ENCODE peak calls at places on chromosomes 3 and 15, in nine cellular contexts. Q is colonic mucosa; R is transverse colon; J is CD8-positive, alpha-beta memory T cell; N is HepG2; K is tibial artery; Z is heart left ventricle; T is ovary; Y is heart right ventricle. G is an unnamed sample.

GRCh38 chr15:40650479-40650878 is 44.5 kb upstream of the RAD51 start:
- DNase-seq in Q (no peak), R (no peak), J (no peak), N (peak; percentile 10), K (no peak), Z (no peak), T (no peak), Y (no peak), G (no peak)

GRCh38 chr3:62135731-62136130 is 237.6 kb downstream of the FEZF2 start:
- DNase-seq in Q (no peak), R (no peak), J (no peak), N (no peak), K (no peak), Z (no peak), T (no peak), Y (no peak), G (no peak)

GRCh38 chr3:9311265-9311664 is 51.6 kb upstream of the THUMPD3 start:
- DNase-seq in Q (no peak), R (no peak), J (no peak), N (no peak), K (no peak), Z (no peak), T (no peak), Y (no peak), G (no peak)

GRCh38 chr15:69578792-69579587 is 126.4 kb downstream of the RPLP1 start:
- DNase-seq in Q (peak; percentile 91), R (peak; percentile 87), J (no peak), N (no peak), K (peak; percentile 63), Z (no peak), T (no peak), Y (no peak), G (peak; percentile 69)

GRCh38 chr3:50352762-50353161 is 2.1 kb downstream of the CYB561D2 start:
- DNase-seq in Q (no peak), R (no peak), J (no peak), N (no peak), K (no peak), Z (no peak), T (no peak), Y (no peak), G (no peak)

GRCh38 chr3:56980798-56981390 is 79.6 kb upstream of the SPATA12 start:
- DNase-seq in Q (no peak), R (no peak), J (no peak), N (no peak), K (peak; percentile 84), Z (peak; percentile 35), T (peak; percentile 68), Y (peak; percentile 29), G (peak; percentile 73)

GRCh38 chr15:79828447-79828846 is 68.4 kb downstream of the MTHFS start:
- DNase-seq in Q (no peak), R (no peak), J (no peak), N (no peak), K (no peak), Z (no peak), T (no peak), Y (no peak), G (no peak)

GRCh38 chr3:113211370-113212154 is at the start of gene BOC:
- DNase-seq in Q (peak; percentile 20), R (no peak), J (no peak), N (no peak), K (no peak), Z (peak; percentile 41), T (peak; percentile 66), Y (peak; percentile 46), G (peak; percentile 44)

GRCh38 chr3:46694520-46694919 is 1.0 kb upstream of the ALS2CL start:
- DNase-seq in Q (no peak), R (no peak), J (no peak), N (no peak), K (no peak), Z (no peak), T (no peak), Y (no peak), G (no peak)

GRCh38 chr3:46693897-46694235 is 387 bp upstream of the ALS2CL start:
- DNase-seq in Q (no peak), R (peak; percentile 33), J (no peak), N (no peak), K (peak; percentile 33), Z (no peak), T (no peak), Y (no peak), G (no peak)

GRCh38 chr3:46695962-46696922 is 2.8 kb upstream of the ALS2CL start:
- DNase-seq in Q (no peak), R (no peak), J (no peak), N (no peak), K (peak; percentile 57), Z (peak; percentile 85), T (peak; percentile 47), Y (peak; percentile 78), G (peak; percentile 60)

GRCh38 chr3:46693038-46693896 is at the start of gene ALS2CL:
- DNase-seq in Q (peak; percentile 75), R (peak; percentile 81), J (peak; percentile 82), N (no peak), K (peak; percentile 47), Z (peak; percentile 72), T (peak; percentile 58), Y (peak; percentile 64), G (peak; percentile 71)

GRCh38 chr3:46695177-46695961 is 1.9 kb upstream of the ALS2CL start:
- DNase-seq in Q (peak; percentile 42), R (peak; percentile 35), J (no peak), N (no peak), K (peak; percentile 80), Z (peak; percentile 79), T (peak; percentile 46), Y (peak; percentile 77), G (peak; percentile 88)
- H3K4me3 ChIP-seq in Q (no peak overlapping the region), R (no peak overlapping the region), J (peak overlapping the region; percentile 3), N (no peak overlapping the region), K (no peak overlapping the region), Z (no peak overlapping the region), T (no peak overlapping the region), Y (no peak overlapping the region), G (no peak overlapping the region)

GRCh38 chr3:129561619-129562248 is 18.8 kb downstream of the H1-8 start:
- DNase-seq in Q (no peak), R (no peak), J (no peak), N (no peak), K (no peak), Z (no peak), T (no peak), Y (no peak), G (no peak)

GRCh38 chr3:129558772-129559564 is 16.0 kb downstream of the H1-8 start:
- DNase-seq in Q (no peak), R (no peak), J (no peak), N (peak; percentile 74), K (no peak), Z (no peak), T (no peak), Y (no peak), G (peak; percentile 71)

GRCh38 chr3:129559565-129560079 is 16.6 kb downstream of the H1-8 start:
- DNase-seq in Q (no peak), R (no peak), J (no peak), N (no peak), K (no peak), Z (no peak), T (no peak), Y (no peak), G (peak; percentile 26)

GRCh38 chr3:129560931-129561594 is 18.1 kb downstream of the H1-8 start:
- DNase-seq in Q (peak; percentile 65), R (peak; percentile 57), J (no peak), N (no peak), K (peak; percentile 88), Z (peak; percentile 88), T (peak; percentile 91), Y (peak; percentile 86), G (peak; percentile 97)

DNA sequence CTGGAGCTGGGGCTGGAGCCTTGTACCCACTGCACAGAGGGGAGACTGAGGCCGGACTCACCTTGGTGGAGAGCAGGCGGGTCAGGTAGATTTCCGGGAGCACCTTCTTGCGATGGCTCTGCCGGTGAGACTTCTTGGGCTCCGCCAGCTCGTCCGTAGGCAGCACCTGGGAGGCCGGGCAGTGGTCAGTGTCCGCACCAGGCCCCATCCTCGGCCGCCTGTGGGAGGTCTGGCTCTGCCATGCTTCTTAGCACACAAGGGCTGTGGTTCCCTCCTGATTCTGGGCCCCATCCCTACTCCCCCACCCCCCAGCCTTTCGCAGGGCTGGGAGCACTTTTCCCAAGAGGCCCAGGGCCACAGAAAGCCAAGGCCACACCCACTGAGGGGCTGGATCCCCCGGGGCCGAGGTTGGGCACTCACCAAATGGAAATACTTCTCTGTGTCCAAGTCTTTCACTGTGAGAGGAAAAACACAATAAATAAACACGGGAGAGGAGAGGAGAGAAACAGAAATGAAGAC is 17.4 kb downstream of the H1-8 start:
- DNase-seq in Q (peak; percentile 48), R (no peak), J (no peak), N (no peak), K (peak; percentile 65), Z (peak; percentile 66), T (peak; percentile 65), Y (peak; percentile 61), G (peak; percentile 90)
- H3K4me1 ChIP-seq in Q (no peaks in the 10 kb centered on the region), R (peaks cover 21% of the 10 kb centered on the region), J (peaks cover 21% of the 10 kb centered on the region), N (peaks cover 34% of the 10 kb centered on the region), K (peaks cover 77% of the 10 kb centered on the region), Z (peaks cover 59% of the 10 kb centered on the region), T (peaks cover 19% of the 10 kb centered on the region), Y (peaks cover 99% of the 10 kb centered on the region), G (peaks cover 18% of the 10 kb centered on the region)

DNA sequence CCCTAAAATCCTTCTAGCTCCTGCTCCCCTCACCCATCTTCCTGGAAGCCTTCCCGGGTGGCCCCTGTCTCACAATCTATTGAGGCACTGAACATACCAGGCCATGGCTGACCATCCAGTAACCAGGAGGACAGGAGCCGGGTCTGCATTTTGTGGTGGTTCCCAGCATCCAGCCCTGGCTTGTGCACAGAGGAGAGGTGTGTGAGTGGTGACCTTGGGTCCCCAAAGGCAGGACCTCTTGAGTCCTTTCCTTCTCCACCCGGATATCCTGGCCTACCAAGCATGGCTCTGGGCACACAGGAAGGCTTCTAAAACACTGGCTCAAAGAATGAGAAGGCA is 7.8 kb downstream of the CSK start:
- DNase-seq in Q (no peak), R (no peak), J (no peak), N (no peak), K (no peak), Z (no peak), T (no peak), Y (no peak), G (no peak)
- H3K27ac ChIP-seq in Q (peak overlapping the region; percentile 88), R (peak overlapping the region; percentile 84), J (peak overlapping the region; percentile 12), N (no peak overlapping the region), K (peak overlapping the region; percentile 61), Z (peak overlapping the region; percentile 67), T (peak overlapping the region; percentile 62), Y (peak overlapping the region; percentile 82), G (peak overlapping the region; percentile 85)

GRCh38 chr15:100902436-100903190 is 16.5 kb upstream of the LRRK1 start:
- DNase-seq in Q (peak; percentile 82), R (peak; percentile 83), J (no peak), N (peak; percentile 7), K (peak; percentile 69), Z (peak; percentile 82), T (peak; percentile 90), Y (peak; percentile 85), G (peak; percentile 85)
- H3K4me3 ChIP-seq in Q (no peak overlapping the region), R (peak overlapping the region; percentile 32), J (no peak overlapping the region), N (peak overlapping the region; percentile 25), K (peak overlapping the region; percentile 36), Z (peak overlapping the region; percentile 32), T (peak overlapping the region; percentile 28), Y (peak overlapping the region; percentile 36), G (peak overlapping the region; percentile 2)

G was measured in right cardiac atrium.